ENCODE peak calls at places on chromosomes 2 and 18, in nine cellular contexts. I, T, R, Z, G, X, A, M and V are unnamed samples.

GRCh38 chr2:12560618-12561017 is 156.1 kb upstream of the TRIB2 start:
- DNase-seq in I (no peak), T (peak; percentile 35), R (no peak), Z (no peak), G (no peak), X (no peak), A (no peak), M (no peak), V (no peak)

GRCh38 chr2:127414855-127415592 is 3.2 kb upstream of the PROC start:
- DNase-seq in I (no peak), T (no peak), R (no peak), Z (no peak), G (no peak), X (no peak), A (no peak), M (no peak), V (no peak)

GRCh38 chr2:3654031-3654430 is 4.0 kb upstream of the ALLC start:
- DNase-seq in I (peak; percentile 28), T (no peak), R (no peak), Z (no peak), G (no peak), X (no peak), A (no peak), M (no peak), V (no peak)

GRCh38 chr2:59232394-59233165 is 991.5 kb upstream of the FANCL start:
- DNase-seq in I (no peak), T (no peak), R (no peak), Z (no peak), G (no peak), X (no peak), A (no peak), M (no peak), V (no peak)

GRCh38 chr2:227578642-227579041 is 20.1 kb upstream of the SCYGR2 start:
- DNase-seq in I (no peak), T (no peak), R (no peak), Z (no peak), G (no peak), X (no peak), A (no peak), M (no peak), V (no peak)

GRCh38 chr2:227655454-227655853 is 11.2 kb upstream of the SCYGR5 start:
- DNase-seq in I (no peak), T (no peak), R (no peak), Z (no peak), G (peak; percentile 12), X (no peak), A (peak; percentile 94), M (peak; percentile 90), V (peak; percentile 11)

GRCh38 chr18:13220326-13220991 is 1.9 kb downstream of the LDLRAD4 start:
- DNase-seq in I (no peak), T (no peak), R (peak; percentile 52), Z (peak; percentile 55), G (no peak), X (no peak), A (no peak), M (no peak), V (peak; percentile 43)

GRCh38 chr2:132871829-132872228 is 201.8 kb upstream of the LYPD1 start:
- DNase-seq in I (no peak), T (no peak), R (no peak), Z (no peak), G (no peak), X (no peak), A (no peak), M (no peak), V (no peak)

GRCh38 chr2:45771251-45771650 is 119.8 kb downstream of the PRKCE start:
- DNase-seq in I (peak; percentile 81), T (no peak), R (no peak), Z (peak; percentile 18), G (no peak), X (no peak), A (no peak), M (peak; percentile 49), V (no peak)

GRCh38 chr2:98140210-98140609 is 53.2 kb downstream of the VWA3B start:
- DNase-seq in I (no peak), T (no peak), R (no peak), Z (no peak), G (no peak), X (no peak), A (no peak), M (peak; percentile 42), V (no peak)

GRCh38 chr2:147133273-147133901 is 711.4 kb upstream of the ACVR2A start:
- DNase-seq in I (no peak), T (no peak), R (no peak), Z (no peak), G (no peak), X (no peak), A (peak; percentile 32), M (peak; percentile 11), V (no peak)

GRCh38 chr2:43000242-43001054 is 208.1 kb upstream of the HAAO start:
- DNase-seq in I (no peak), T (peak; percentile 56), R (no peak), Z (no peak), G (no peak), X (no peak), A (no peak), M (no peak), V (no peak)

GRCh38 chr2:172282944-172283343 is 144.4 kb upstream of the ITGA6 start:
- DNase-seq in I (no peak), T (no peak), R (no peak), Z (no peak), G (no peak), X (no peak), A (peak; percentile 97), M (peak; percentile 62), V (no peak)

GRCh38 chr2:28054916-28055315 is 164.4 kb downstream of the BABAM2 start:
- DNase-seq in I (no peak), T (no peak), R (no peak), Z (no peak), G (no peak), X (no peak), A (no peak), M (no peak), V (no peak)

GRCh38 chr2:166382-166781 is 97.5 kb downstream of the SH3YL1 start:
- DNase-seq in I (no peak), T (no peak), R (no peak), Z (no peak), G (no peak), X (no peak), A (no peak), M (no peak), V (no peak)

GRCh38 chr18:24273596-24273995 is 124.0 kb downstream of the OSBPL1A start:
- DNase-seq in I (no peak), T (no peak), R (peak; percentile 41), Z (peak; percentile 19), G (no peak), X (no peak), A (no peak), M (no peak), V (no peak)

GRCh38 chr18:24270937-24271380 is 126.7 kb downstream of the OSBPL1A start:
- DNase-seq in I (no peak), T (no peak), R (no peak), Z (no peak), G (no peak), X (no peak), A (peak; percentile 37), M (peak; percentile 43), V (no peak)

GRCh38 chr18:24270358-24270936 is 127.2 kb downstream of the OSBPL1A start:
- DNase-seq in I (no peak), T (no peak), R (no peak), Z (no peak), G (no peak), X (no peak), A (no peak), M (no peak), V (no peak)

GRCh38 chr18:24268784-24269550 is 128.7 kb downstream of the OSBPL1A start:
- DNase-seq in I (no peak), T (no peak), R (no peak), Z (peak; percentile 16), G (no peak), X (no peak), A (no peak), M (no peak), V (no peak)

GRCh38 chr18:24271381-24272331 is 126.0 kb downstream of the OSBPL1A start:
- DNase-seq in I (peak; percentile 90), T (peak; percentile 29), R (peak; percentile 69), Z (peak; percentile 73), G (peak; percentile 67), X (no peak), A (peak; percentile 63), M (peak; percentile 85), V (peak; percentile 77)
- TF ChIP-seq CTCF in I (peak; percentile 17), T (peak; percentile 19), R (no peak), Z (peak; percentile 40), G (no peak), X (peak; percentile 8), A (peak; percentile 39), M (peak; percentile 23), V (peak; percentile 49)

GRCh38 chr18:78934003-78934402 is 45.6 kb upstream of the SALL3 start:
- DNase-seq in I (no peak), T (no peak), R (no peak), Z (no peak), G (no peak), X (no peak), A (no peak), M (no peak), V (no peak)
- H3K27me3 ChIP-seq in I (no peaks in the 10 kb centered on the region), T (no peaks in the 10 kb centered on the region), R (no peaks in the 10 kb centered on the region), Z (no peaks in the 10 kb centered on the region), G (peaks cover 100% of the 10 kb centered on the region), X (no peaks in the 10 kb centered on the region), A (no peaks in the 10 kb centered on the region), M (no peaks in the 10 kb centered on the region), V (no peaks in the 10 kb centered on the region)

DNA sequence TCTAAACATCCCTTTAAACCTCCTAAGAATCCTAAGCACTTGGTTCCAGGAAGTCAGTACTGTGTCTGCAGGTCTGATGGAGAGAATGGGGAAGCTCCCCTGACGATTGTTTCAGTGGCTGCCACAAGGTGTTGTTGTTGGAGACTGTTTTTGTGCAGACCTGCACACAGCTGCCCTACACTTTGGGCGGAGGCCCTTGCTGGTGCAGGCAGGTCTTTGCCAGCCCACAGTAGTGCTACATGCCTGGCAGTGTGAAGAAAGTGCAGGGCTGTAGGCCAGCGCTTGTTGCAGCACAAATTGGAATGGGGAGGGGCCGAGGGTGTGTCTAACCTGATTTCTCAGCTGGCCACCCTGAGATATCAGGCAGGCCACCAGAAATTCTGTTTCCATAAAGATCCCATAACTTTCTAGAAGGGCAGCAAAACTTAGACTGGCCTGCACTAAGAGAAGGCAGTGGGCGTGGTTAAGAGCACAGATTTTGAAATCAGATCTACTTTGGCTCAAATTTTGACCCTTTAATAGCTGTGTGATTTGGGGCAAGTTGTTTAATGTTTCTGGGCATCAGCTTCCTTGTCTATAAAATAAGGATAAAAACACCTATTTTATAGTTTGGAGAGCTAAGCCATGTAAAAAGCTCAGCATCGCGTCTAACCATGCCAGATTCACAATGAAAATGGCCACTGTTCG is 83.7 kb upstream of the SLC1A4 start:
- DNase-seq in I (no peak), T (no peak), R (peak; percentile 62), Z (peak; percentile 46), G (peak; percentile 39), X (no peak), A (no peak), M (no peak), V (no peak)
- TF ChIP-seq CTCF in I (no peak), T (no peak), R (no peak), Z (no peak), G (no peak), X (no peak), A (no peak), M (no peak), V (no peak)

DNA sequence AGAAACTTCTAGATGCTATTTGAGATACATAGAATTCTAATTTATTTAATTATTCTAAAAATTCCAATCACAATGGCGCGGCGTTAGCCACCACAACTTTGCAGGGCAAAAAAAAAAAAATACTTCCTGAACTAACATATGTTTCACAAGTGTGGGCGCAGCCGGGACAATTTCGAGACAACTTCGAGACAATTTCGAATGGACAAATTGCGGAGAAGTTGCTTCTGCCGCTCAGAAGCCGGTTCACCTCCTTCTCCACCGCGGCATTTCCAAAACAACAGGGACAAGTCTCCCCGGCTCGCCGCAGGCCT is 843 bp downstream of the PAX3 start:
- DNase-seq in I (no peak), T (no peak), R (no peak), Z (no peak), G (no peak), X (no peak), A (no peak), M (no peak), V (no peak)
- H3K27me3 ChIP-seq in I (peaks cover 96% of the 10 kb centered on the region), T (peaks cover 4% of the 10 kb centered on the region), R (peaks cover 96% of the 10 kb centered on the region), Z (peaks cover 100% of the 10 kb centered on the region), G (peaks cover 82% of the 10 kb centered on the region), X (peaks cover 100% of the 10 kb centered on the region), A (peaks cover 87% of the 10 kb centered on the region), M (peaks cover 100% of the 10 kb centered on the region), V (peaks cover 93% of the 10 kb centered on the region)